ENCODE peak calls at places on chromosomes 5 and 9, in five cellular contexts. Q is fibroblast of the aortic adventitia; P is activated B cell treated with CpG ODN at 0.5 μM for 24 hours; W is right cardiac atrium; E is stimulated activated CD8-positive, alpha-beta memory T cell treated with anti-CD3 and anti-CD28 coated beads, Interleukin-15, amount 100 ng/mL, for 48 hours. D is an unnamed sample.
A peak's percentile ranks its signal among the peaks of the same experiment; 100 is the strongest.

GRCh38 chr5:142720561-142721275 is 34.8 kb upstream of the FGF1 start:
- DNase-seq in Q (no peak), P (no peak), W (peak; percentile 68), E (no peak), D (no peak)

GRCh38 chr9:103798620-103799019 is 295.5 kb upstream of the SMC2 start:
- DNase-seq in Q (no peak), P (no peak), W (no peak), E (no peak), D (no peak)

GRCh38 chr5:51185985-51186384 is 197.3 kb upstream of the ISL1 start:
- DNase-seq in Q (no peak), P (no peak), W (no peak), E (no peak), D (no peak)

GRCh38 chr9:132141364-132141947 is 20.4 kb upstream of the NTNG2 start:
- DNase-seq in Q (peak; percentile 19), P (no peak), W (no peak), E (no peak), D (no peak)

GRCh38 chr5:74408150-74409043 is 232.1 kb downstream of the ENC1 start:
- DNase-seq in Q (no peak), P (no peak), W (no peak), E (no peak), D (no peak)

GRCh38 chr5:1973391-1974013 is 90.8 kb upstream of the IRX4 start:
- DNase-seq in Q (no peak), P (no peak), W (no peak), E (no peak), D (no peak)

GRCh38 chr5:82160948-82161347 is 117.2 kb downstream of the RPS23 start:
- DNase-seq in Q (no peak), P (no peak), W (no peak), E (no peak), D (no peak)

GRCh38 chr9:106296426-106296825 is 566.5 kb upstream of the ZNF462 start:
- DNase-seq in Q (no peak), P (no peak), W (no peak), E (no peak), D (no peak)

GRCh38 chr5:67960939-67961338 is 254.6 kb upstream of the PIK3R1 start:
- DNase-seq in Q (no peak), P (no peak), W (peak; percentile 73), E (no peak), D (no peak)

GRCh38 chr5:34547300-34548085 is 108.6 kb upstream of the RAI14 start:
- DNase-seq in Q (no peak), P (no peak), W (no peak), E (no peak), D (no peak)

GRCh38 chr5:62538017-62538942 is 40.3 kb upstream of the LRRC70 start:
- DNase-seq in Q (peak; percentile 77), P (no peak), W (no peak), E (no peak), D (no peak)

GRCh38 chr9:130112244-130113151 is 58.8 kb downstream of the GPR107 start:
- DNase-seq in Q (peak; percentile 28), P (no peak), W (no peak), E (no peak), D (no peak)

D was measured in CD14-positive monocyte.